ENCODE peak calls at places on chromosomes 1 and 21, in seven cellular contexts. One of them, this sample, is unnamed.

GRCh38 chr1:1084372-1085170 is 10.5 kb upstream of the RNF223 start:
- DNase-seq in SK-N-SH: peak; percentile 13
- DNase-seq in K562: no peak
- DNase-seq in HCT116: no peak
- DNase-seq in Panc1: no peak
- DNase-seq in GM23338: no peak
- DNase-seq in A549: no peak
- DNase-seq in this sample: no peak

GRCh38 chr1:153397056-153397923 is 6.4 kb upstream of the S100A8 start:
- DNase-seq in A549: no peak
- DNase-seq in K562: no peak
- DNase-seq in GM23338: no peak
- DNase-seq in SK-N-SH: no peak
- DNase-seq in HCT116: no peak
- DNase-seq in Panc1: no peak
- DNase-seq in this sample: no peak

GRCh38 chr21:29678616-29679015 is 261.2 kb downstream of the GRIK1 start:
- DNase-seq in Panc1: no peak
- DNase-seq in GM23338: no peak
- DNase-seq in SK-N-SH: no peak
- DNase-seq in K562: no peak
- DNase-seq in HCT116: no peak
- DNase-seq in A549: no peak
- DNase-seq in this sample: no peak

GRCh38 chr1:27811741-27812500 is 18.7 kb upstream of the PPP1R8 start:
- DNase-seq in HCT116: no peak
- DNase-seq in K562: no peak
- DNase-seq in SK-N-SH: peak; percentile 12
- DNase-seq in A549: no peak
- DNase-seq in GM23338: no peak
- DNase-seq in Panc1: no peak
- DNase-seq in this sample: no peak

GRCh38 chr1:153490272-153491051 is 30.0 kb upstream of the S100A7 start:
- DNase-seq in K562: no peak
- DNase-seq in GM23338: peak; percentile 25
- DNase-seq in Panc1: peak; percentile 93
- DNase-seq in A549: peak; percentile 47
- DNase-seq in HCT116: peak; percentile 93
- DNase-seq in SK-N-SH: no peak
- DNase-seq in this sample: peak; percentile 76

GRCh38 chr1:37449936-37450335 is 24.4 kb upstream of the ZC3H12A start:
- DNase-seq in K562: no peak
- DNase-seq in SK-N-SH: no peak
- DNase-seq in HCT116: no peak
- DNase-seq in GM23338: no peak
- DNase-seq in Panc1: no peak
- DNase-seq in A549: no peak
- DNase-seq in this sample: peak; percentile 94

GRCh38 chr21:42581676-42582371 is 68.2 kb downstream of the SLC37A1 start:
- DNase-seq in A549: no peak
- DNase-seq in K562: no peak
- DNase-seq in HCT116: no peak
- DNase-seq in Panc1: no peak
- DNase-seq in SK-N-SH: no peak
- DNase-seq in GM23338: no peak
- DNase-seq in this sample: no peak

GRCh38 chr21:32770514-32771133 is 931 bp downstream of the PAXBP1 start:
- DNase-seq in HCT116: no peak
- DNase-seq in K562: no peak
- DNase-seq in SK-N-SH: no peak
- DNase-seq in A549: no peak
- DNase-seq in GM23338: no peak
- DNase-seq in Panc1: no peak
- DNase-seq in this sample: peak; percentile 20

GRCh38 chr1:184568148-184568547 is 181.3 kb downstream of the C1orf21 start:
- DNase-seq in SK-N-SH: no peak
- DNase-seq in K562: no peak
- DNase-seq in HCT116: no peak
- DNase-seq in Panc1: no peak
- DNase-seq in GM23338: no peak
- DNase-seq in A549: no peak
- DNase-seq in this sample: no peak

GRCh38 chr1:206979379-206980043 is 9.3 kb upstream of the FCAMR start:
- DNase-seq in A549: peak; percentile 34
- DNase-seq in Panc1: no peak
- DNase-seq in SK-N-SH: no peak
- DNase-seq in HCT116: peak; percentile 7
- DNase-seq in GM23338: peak; percentile 73
- DNase-seq in K562: peak; percentile 52
- DNase-seq in this sample: no peak

GRCh38 chr1:37945743-37946702 is 830 bp downstream of the INPP5B start:
- DNase-seq in K562: peak; percentile 92
- DNase-seq in Panc1: no peak
- DNase-seq in SK-N-SH: peak; percentile 59
- DNase-seq in GM23338: peak; percentile 28
- DNase-seq in A549: peak; percentile 43
- DNase-seq in HCT116: no peak
- DNase-seq in this sample: peak; percentile 45

GRCh38 chr1:153404768-153405167 is 11.6 kb upstream of the S100A7A start:
- DNase-seq in SK-N-SH: peak; percentile 41
- DNase-seq in K562: peak; percentile 78
- DNase-seq in A549: peak; percentile 40
- DNase-seq in Panc1: peak; percentile 8
- DNase-seq in HCT116: peak; percentile 39
- DNase-seq in GM23338: peak; percentile 69
- DNase-seq in this sample: peak; percentile 76

GRCh38 chr1:30700528-30701265 is 22.7 kb downstream of the MATN1 start:
- DNase-seq in K562: peak; percentile 35
- DNase-seq in Panc1: no peak
- DNase-seq in HCT116: no peak
- DNase-seq in GM23338: no peak
- DNase-seq in A549: no peak
- DNase-seq in SK-N-SH: no peak
- DNase-seq in this sample: no peak

GRCh38 chr1:195105773-195106172 is 1502.5 kb downstream of the KCNT2 start:
- DNase-seq in A549: no peak
- DNase-seq in SK-N-SH: no peak
- DNase-seq in K562: no peak
- DNase-seq in GM23338: no peak
- DNase-seq in HCT116: no peak
- DNase-seq in Panc1: no peak
- DNase-seq in this sample: no peak

GRCh38 chr21:16579538-16579937 is 849.8 kb downstream of the USP25 start:
- DNase-seq in HCT116: no peak
- DNase-seq in GM23338: no peak
- DNase-seq in SK-N-SH: no peak
- DNase-seq in Panc1: no peak
- DNase-seq in A549: no peak
- DNase-seq in K562: no peak
- DNase-seq in this sample: no peak

GRCh38 chr1:14826172-14826636 is 227.7 kb downstream of the KAZN start:
- DNase-seq in GM23338: no peak
- DNase-seq in Panc1: no peak
- DNase-seq in SK-N-SH: peak; percentile 27
- DNase-seq in K562: no peak
- DNase-seq in A549: no peak
- DNase-seq in HCT116: no peak
- DNase-seq in this sample: no peak

GRCh38 chr1:94872771-94873495 is 52.8 kb downstream of the SLC44A3 start:
- DNase-seq in Panc1: no peak
- DNase-seq in A549: no peak
- DNase-seq in GM23338: no peak
- DNase-seq in K562: no peak
- DNase-seq in HCT116: no peak
- DNase-seq in SK-N-SH: no peak
- DNase-seq in this sample: no peak

GRCh38 chr1:39663559-39663958 is 8.3 kb downstream of the NT5C1A start:
- DNase-seq in HCT116: no peak
- DNase-seq in Panc1: no peak
- DNase-seq in K562: peak; percentile 59
- DNase-seq in GM23338: peak; percentile 67
- DNase-seq in SK-N-SH: peak; percentile 58
- DNase-seq in A549: no peak
- DNase-seq in this sample: no peak

GRCh38 chr21:43277481-43278351 is 108.9 kb downstream of the CRYAA start:
- DNase-seq in HCT116: no peak
- DNase-seq in A549: no peak
- DNase-seq in GM23338: no peak
- DNase-seq in Panc1: no peak
- DNase-seq in K562: no peak
- DNase-seq in SK-N-SH: no peak
- DNase-seq in this sample: no peak

GRCh38 chr1:226038661-226039060 is 23.9 kb upstream of the H3-3A start:
- DNase-seq in A549: no peak
- DNase-seq in K562: no peak
- DNase-seq in SK-N-SH: no peak
- DNase-seq in HCT116: no peak
- DNase-seq in Panc1: no peak
- DNase-seq in GM23338: no peak
- DNase-seq in this sample: no peak

GRCh38 chr1:12627308-12627707 is 9.3 kb upstream of the DHRS3 start:
- DNase-seq in Panc1: no peak
- DNase-seq in SK-N-SH: no peak
- DNase-seq in A549: no peak
- DNase-seq in K562: no peak
- DNase-seq in GM23338: no peak
- DNase-seq in HCT116: no peak
- DNase-seq in this sample: no peak

GRCh38 chr1:164673584-164674214 is 114.7 kb downstream of the PBX1 start:
- DNase-seq in HCT116: no peak
- DNase-seq in K562: peak; percentile 81
- DNase-seq in GM23338: peak; percentile 84
- DNase-seq in Panc1: no peak
- DNase-seq in SK-N-SH: peak; percentile 53
- DNase-seq in A549: peak; percentile 33
- DNase-seq in this sample: no peak

GRCh38 chr1:236685917-236686814 is at the start of gene ACTN2:
- DNase-seq in HCT116: no peak
- DNase-seq in Panc1: no peak
- DNase-seq in K562: peak; percentile 98
- DNase-seq in SK-N-SH: peak; percentile 94
- DNase-seq in GM23338: peak; percentile 85
- DNase-seq in A549: peak; percentile 7
- DNase-seq in this sample: peak; percentile 20

GRCh38 chr1:236688705-236689104 is 2.4 kb downstream of the ACTN2 start:
- DNase-seq in HCT116: no peak
- DNase-seq in SK-N-SH: no peak
- DNase-seq in Panc1: no peak
- DNase-seq in K562: no peak
- DNase-seq in GM23338: no peak
- DNase-seq in A549: no peak
- DNase-seq in this sample: no peak

GRCh38 chr1:236685205-236685916 is 938 bp upstream of the ACTN2 start:
- DNase-seq in K562: no peak
- DNase-seq in A549: no peak
- DNase-seq in Panc1: no peak
- DNase-seq in SK-N-SH: peak; percentile 39
- DNase-seq in HCT116: no peak
- DNase-seq in GM23338: no peak
- DNase-seq in this sample: no peak

GRCh38 chr1:236687273-236687672 is 974 bp downstream of the ACTN2 start:
- DNase-seq in GM23338: peak; percentile 24
- DNase-seq in K562: no peak
- DNase-seq in A549: no peak
- DNase-seq in HCT116: no peak
- DNase-seq in Panc1: no peak
- DNase-seq in SK-N-SH: no peak
- DNase-seq in this sample: no peak

GRCh38 chr1:236686815-236687160 is 489 bp downstream of the ACTN2 start:
- DNase-seq in K562: no peak
- DNase-seq in SK-N-SH: no peak
- DNase-seq in GM23338: peak; percentile 14
- DNase-seq in Panc1: no peak
- DNase-seq in A549: no peak
- DNase-seq in HCT116: no peak
- DNase-seq in this sample: no peak
- H3K4me3 ChIP-seq in K562: peak overlapping the region; percentile 43
- H3K4me3 ChIP-seq in SK-N-SH: peak overlapping the region; percentile 46
- H3K4me3 ChIP-seq in GM23338: peak overlapping the region; percentile 64
- H3K4me3 ChIP-seq in Panc1: no peak overlapping the region
- H3K4me3 ChIP-seq in A549: peak overlapping the region; percentile 44
- H3K4me3 ChIP-seq in HCT116: no peak overlapping the region
- H3K4me3 ChIP-seq in this sample: peak overlapping the region; percentile 23

GRCh38 chr1:64873576-64873975 is 92.8 kb downstream of the JAK1 start:
- DNase-seq in A549: no peak
- DNase-seq in Panc1: no peak
- DNase-seq in GM23338: no peak
- DNase-seq in HCT116: no peak
- DNase-seq in SK-N-SH: no peak
- DNase-seq in K562: no peak
- DNase-seq in this sample: no peak
- TF ChIP-seq REST in A549: no peak
- TF ChIP-seq REST in Panc1: no peak
- TF ChIP-seq REST in GM23338: no peak
- TF ChIP-seq REST in HCT116: no peak
- TF ChIP-seq REST in SK-N-SH: no peak
- TF ChIP-seq REST in K562: no peak
- TF ChIP-seq REST in this sample: no peak

DNA sequence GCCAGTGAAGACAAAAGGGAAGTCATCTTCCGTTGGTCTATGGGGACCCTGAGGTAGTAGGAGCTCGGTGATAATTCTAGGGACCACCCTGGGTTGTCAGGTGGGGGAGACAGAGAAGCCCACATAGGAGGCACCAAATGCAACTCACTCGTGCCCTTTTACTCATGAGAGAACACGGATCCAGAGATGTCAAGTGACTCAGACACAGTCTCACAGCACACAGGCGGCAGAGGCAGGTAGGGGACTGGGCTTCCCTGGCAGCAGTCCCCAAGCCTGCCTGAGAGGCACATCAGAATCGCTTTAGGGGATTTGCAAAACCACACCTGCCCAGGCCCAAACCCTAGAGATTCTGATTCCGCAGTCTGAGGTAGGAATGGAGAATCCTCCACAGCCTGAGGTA is 31.3 kb upstream of the RUNX3 start:
- DNase-seq in A549: no peak
- DNase-seq in HCT116: no peak
- DNase-seq in Panc1: no peak
- DNase-seq in SK-N-SH: no peak
- DNase-seq in K562: no peak
- DNase-seq in GM23338: no peak
- DNase-seq in this sample: no peak
- H3K4me3 ChIP-seq in A549: no peak overlapping the region
- H3K4me3 ChIP-seq in HCT116: no peak overlapping the region
- H3K4me3 ChIP-seq in Panc1: no peak overlapping the region
- H3K4me3 ChIP-seq in SK-N-SH: no peak overlapping the region
- H3K4me3 ChIP-seq in K562: no peak overlapping the region
- H3K4me3 ChIP-seq in GM23338: no peak overlapping the region
- H3K4me3 ChIP-seq in this sample: no peak overlapping the region

DNA sequence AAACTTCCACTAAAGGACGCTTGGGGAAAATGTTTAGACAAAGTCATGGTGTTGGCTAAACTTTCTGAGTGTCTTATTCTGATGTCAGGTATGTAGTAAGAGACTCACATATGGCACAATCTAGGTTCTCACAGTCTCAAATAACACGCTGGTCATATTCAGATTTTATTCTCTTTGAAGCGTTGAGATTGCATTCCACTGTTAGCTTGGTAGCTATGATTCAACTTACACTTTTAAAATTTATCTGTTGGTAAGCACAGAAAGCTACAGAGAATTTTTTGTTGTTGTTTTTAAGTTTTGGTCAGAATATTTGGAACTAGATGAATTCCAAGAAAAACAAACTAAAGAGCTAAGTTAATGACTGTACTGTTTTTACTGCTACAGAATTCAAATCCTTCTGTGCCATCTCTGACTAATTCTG is 126.7 kb downstream of the PRRX1 start:
- DNase-seq in GM23338: no peak
- DNase-seq in SK-N-SH: no peak
- DNase-seq in HCT116: no peak
- DNase-seq in K562: no peak
- DNase-seq in A549: no peak
- DNase-seq in Panc1: no peak
- DNase-seq in this sample: no peak
- TF ChIP-seq REST in GM23338: no peak
- TF ChIP-seq REST in SK-N-SH: no peak
- TF ChIP-seq REST in HCT116: no peak
- TF ChIP-seq REST in K562: no peak
- TF ChIP-seq REST in A549: no peak
- TF ChIP-seq REST in Panc1: no peak
- TF ChIP-seq REST in this sample: no peak

This sample was measured in HL-60.